ENCODE peak calls at places on chromosomes 7 and 10, in four cellular contexts. One of them, this sample, is unnamed. For H3K9me3, the result is how much of the 10 kb centered on the place peaks cover.

GRCh38 chr7:149783386-149784250 is 10.2 kb upstream of the ZNF467 start:
- DNase-seq in psoas muscle: no peak
- DNase-seq in uterus: no peak
- DNase-seq in prostate gland: no peak
- DNase-seq in this sample: no peak

GRCh38 chr10:72814134-72814790 is 79.3 kb upstream of the OIT3 start:
- DNase-seq in psoas muscle: no peak
- DNase-seq in uterus: no peak
- DNase-seq in prostate gland: no peak
- DNase-seq in this sample: no peak

GRCh38 chr10:60312818-60313588 is 76.7 kb downstream of the ANK3 start:
- DNase-seq in psoas muscle: no peak
- DNase-seq in uterus: no peak
- DNase-seq in prostate gland: no peak
- DNase-seq in this sample: no peak

GRCh38 chr7:3234051-3234450 is 67.0 kb upstream of the SDK1 start:
- DNase-seq in psoas muscle: no peak
- DNase-seq in uterus: no peak
- DNase-seq in prostate gland: no peak
- DNase-seq in this sample: no peak

GRCh38 chr7:1234049-1234691 is 1.5 kb downstream of the UNCX start:
- DNase-seq in psoas muscle: no peak
- DNase-seq in uterus: no peak
- DNase-seq in prostate gland: no peak
- DNase-seq in this sample: no peak

GRCh38 chr10:91313761-91314520 is 93.5 kb downstream of the PCGF5 start:
- DNase-seq in psoas muscle: no peak
- DNase-seq in uterus: no peak
- DNase-seq in prostate gland: no peak
- DNase-seq in this sample: no peak

GRCh38 chr10:97640174-97640867 is at the start of gene PI4K2A:
- DNase-seq in psoas muscle: peak
- DNase-seq in uterus: peak
- DNase-seq in prostate gland: peak
- DNase-seq in this sample: peak

GRCh38 chr10:117968354-117969182 is 78.2 kb downstream of the RAB11FIP2 start:
- DNase-seq in psoas muscle: no peak
- DNase-seq in uterus: no peak
- DNase-seq in prostate gland: no peak
- DNase-seq in this sample: no peak

GRCh38 chr10:110500515-110500905 is 2.8 kb downstream of the DUSP5 start:
- DNase-seq in psoas muscle: no peak
- DNase-seq in uterus: peak
- DNase-seq in prostate gland: no peak
- DNase-seq in this sample: no peak

GRCh38 chr7:139118234-139118802 is 8.8 kb upstream of the ZC3HAV1 start:
- DNase-seq in psoas muscle: no peak
- DNase-seq in uterus: no peak
- DNase-seq in prostate gland: no peak
- DNase-seq in this sample: no peak

GRCh38 chr7:157498690-157499089 is 161.9 kb downstream of the DNAJB6 start:
- DNase-seq in psoas muscle: peak
- DNase-seq in uterus: no peak
- DNase-seq in prostate gland: no peak
- DNase-seq in this sample: no peak

GRCh38 chr10:63887600-63888396 is 366.6 kb downstream of the REEP3 start:
- DNase-seq in psoas muscle: no peak
- DNase-seq in uterus: no peak
- DNase-seq in prostate gland: no peak
- DNase-seq in this sample: no peak

GRCh38 chr10:4241724-4242345 is 456.8 kb upstream of the KLF6 start:
- DNase-seq in psoas muscle: no peak
- DNase-seq in uterus: peak
- DNase-seq in prostate gland: no peak
- DNase-seq in this sample: no peak

GRCh38 chr10:89348458-89348857 is 20.7 kb downstream of the IFIT3 start:
- DNase-seq in psoas muscle: no peak
- DNase-seq in uterus: no peak
- DNase-seq in prostate gland: no peak
- DNase-seq in this sample: no peak

GRCh38 chr7:73376671-73377412 is 48.9 kb downstream of the FKBP6 start:
- DNase-seq in psoas muscle: no peak
- DNase-seq in uterus: no peak
- DNase-seq in prostate gland: no peak
- DNase-seq in this sample: no peak

GRCh38 chr10:77925410-77925794 is 1.2 kb downstream of the DLG5 start:
- DNase-seq in psoas muscle: no peak
- DNase-seq in uterus: peak
- DNase-seq in prostate gland: peak
- DNase-seq in this sample: no peak

GRCh38 chr7:29557954-29558353 is 5.7 kb upstream of the PRR15 start:
- DNase-seq in psoas muscle: no peak
- DNase-seq in uterus: no peak
- DNase-seq in prostate gland: no peak
- DNase-seq in this sample: peak

GRCh38 chr7:27146491-27147210 is 923 bp downstream of the HOXA6 start:
- DNase-seq in psoas muscle: peak
- DNase-seq in uterus: no peak
- DNase-seq in prostate gland: no peak
- DNase-seq in this sample: no peak
- H3K27ac ChIP-seq in psoas muscle: peak
- H3K27ac ChIP-seq in uterus: peak
- H3K27ac ChIP-seq in prostate gland: peak
- H3K27ac ChIP-seq in this sample: peak

DNA sequence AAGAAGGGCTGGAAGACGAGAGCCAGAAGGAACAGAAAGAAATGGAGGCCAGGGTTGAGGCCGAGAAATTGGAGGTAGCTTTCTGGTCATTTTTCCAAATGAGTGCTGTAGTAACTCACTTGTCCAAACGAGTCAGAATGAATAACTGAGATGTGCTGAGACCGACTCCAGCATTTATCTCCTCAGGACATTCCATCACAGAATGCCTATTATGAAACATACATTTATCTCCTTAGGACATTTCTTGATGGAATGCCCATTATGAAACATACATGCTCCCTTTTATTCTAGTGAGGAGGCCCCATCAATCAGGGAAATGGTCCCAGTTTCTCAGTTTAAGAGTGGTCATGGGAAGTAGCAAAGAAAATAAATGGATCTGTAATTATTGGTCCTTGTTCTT is 16.5 kb downstream of the AVL9 start:
- DNase-seq in psoas muscle: no peak
- DNase-seq in uterus: no peak
- DNase-seq in prostate gland: no peak
- DNase-seq in this sample: no peak
- H3K9me3 ChIP-seq in psoas muscle: under half
- H3K9me3 ChIP-seq in uterus: under half
- H3K9me3 ChIP-seq in prostate gland: under half
- H3K9me3 ChIP-seq in this sample: under half

GRCh38 chr7:118153551-118154177 is 30.3 kb upstream of the LSM8 start:
- DNase-seq in psoas muscle: no peak
- DNase-seq in uterus: no peak
- DNase-seq in prostate gland: no peak
- DNase-seq in this sample: no peak
- TF ChIP-seq CTCF in psoas muscle: peak
- TF ChIP-seq CTCF in uterus: peak
- TF ChIP-seq CTCF in prostate gland: peak
- TF ChIP-seq CTCF in this sample: peak

GRCh38 chr7:99108615-99109014 is 35.3 kb downstream of the SMURF1 start:
- DNase-seq in psoas muscle: no peak
- DNase-seq in uterus: no peak
- DNase-seq in prostate gland: no peak
- DNase-seq in this sample: no peak

GRCh38 chr7:99105756-99106155 is 38.2 kb downstream of the SMURF1 start:
- DNase-seq in psoas muscle: no peak
- DNase-seq in uterus: no peak
- DNase-seq in prostate gland: no peak
- DNase-seq in this sample: no peak

GRCh38 chr7:99104631-99105030 is 39.3 kb downstream of the SMURF1 start:
- DNase-seq in psoas muscle: no peak
- DNase-seq in uterus: no peak
- DNase-seq in prostate gland: no peak
- DNase-seq in this sample: no peak

GRCh38 chr7:99106869-99107268 is 37.0 kb downstream of the SMURF1 start:
- DNase-seq in psoas muscle: no peak
- DNase-seq in uterus: no peak
- DNase-seq in prostate gland: no peak
- DNase-seq in this sample: no peak

GRCh38 chr7:99106411-99106810 is 37.5 kb downstream of the SMURF1 start:
- DNase-seq in psoas muscle: no peak
- DNase-seq in uterus: no peak
- DNase-seq in prostate gland: no peak
- DNase-seq in this sample: no peak
- H3K27ac ChIP-seq in psoas muscle: no peak
- H3K27ac ChIP-seq in uterus: peak
- H3K27ac ChIP-seq in prostate gland: no peak
- H3K27ac ChIP-seq in this sample: peak

DNA sequence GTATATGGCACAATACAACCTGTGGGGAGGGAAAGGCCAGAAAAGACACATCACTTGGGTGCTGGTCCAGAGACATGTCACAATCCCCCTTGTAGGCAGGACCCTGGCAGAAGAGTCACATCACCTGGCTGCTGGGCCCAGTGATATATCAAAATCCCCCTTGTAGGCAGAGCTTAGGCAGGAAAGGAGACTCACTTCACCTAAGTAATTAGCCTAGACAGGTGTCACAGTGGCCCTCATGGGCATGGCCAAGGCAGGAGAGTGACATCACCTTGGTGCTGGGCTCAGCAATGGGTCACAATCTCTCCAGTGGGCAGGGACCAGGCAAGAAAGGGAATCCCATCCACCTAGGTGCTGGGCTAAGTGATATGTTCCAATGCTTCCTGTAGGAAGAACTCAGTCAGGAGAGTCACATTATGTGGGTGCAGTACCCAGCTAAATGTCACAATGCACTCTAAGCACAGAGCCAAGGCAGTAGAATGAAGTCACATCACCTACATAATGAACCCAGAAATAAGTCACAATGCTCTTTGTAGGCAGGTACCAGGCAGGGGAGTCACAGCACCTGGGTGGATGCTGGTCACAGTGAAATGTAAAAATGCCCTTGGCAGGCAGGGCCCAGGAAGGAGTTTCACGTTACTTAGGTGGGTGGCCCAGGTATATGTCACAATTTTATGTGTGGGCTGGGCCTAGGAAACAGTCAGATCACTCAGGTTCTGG is 18.9 kb upstream of the ZNF736 start:
- DNase-seq in psoas muscle: no peak
- DNase-seq in uterus: no peak
- DNase-seq in prostate gland: no peak
- DNase-seq in this sample: no peak
- H3K9me3 ChIP-seq in psoas muscle: under half
- H3K9me3 ChIP-seq in uterus: under half
- H3K9me3 ChIP-seq in prostate gland: under half
- H3K9me3 ChIP-seq in this sample: under half

GRCh38 chr7:34208878-34209621 is 303.7 kb downstream of the BMPER start:
- DNase-seq in psoas muscle: peak
- DNase-seq in uterus: no peak
- DNase-seq in prostate gland: no peak
- DNase-seq in this sample: no peak

GRCh38 chr7:34211003-34211402 is 305.7 kb downstream of the BMPER start:
- DNase-seq in psoas muscle: no peak
- DNase-seq in uterus: no peak
- DNase-seq in prostate gland: no peak
- DNase-seq in this sample: no peak

GRCh38 chr7:34207810-34208209 is 302.5 kb downstream of the BMPER start:
- DNase-seq in psoas muscle: no peak
- DNase-seq in uterus: no peak
- DNase-seq in prostate gland: no peak
- DNase-seq in this sample: no peak
- TF ChIP-seq CTCF in psoas muscle: no peak
- TF ChIP-seq CTCF in uterus: no peak
- TF ChIP-seq CTCF in prostate gland: no peak
- TF ChIP-seq CTCF in this sample: no peak

GRCh38 chr7:11404355-11404754 is 427.6 kb downstream of the THSD7A start:
- DNase-seq in psoas muscle: no peak
- DNase-seq in uterus: no peak
- DNase-seq in prostate gland: no peak
- DNase-seq in this sample: no peak
- H3K27ac ChIP-seq in psoas muscle: no peak
- H3K27ac ChIP-seq in uterus: no peak
- H3K27ac ChIP-seq in prostate gland: no peak
- H3K27ac ChIP-seq in this sample: no peak

GRCh38 chr7:13965077-13965476 is 24.4 kb downstream of the ETV1 start:
- DNase-seq in psoas muscle: no peak
- DNase-seq in uterus: no peak
- DNase-seq in prostate gland: no peak
- DNase-seq in this sample: no peak

DNA sequence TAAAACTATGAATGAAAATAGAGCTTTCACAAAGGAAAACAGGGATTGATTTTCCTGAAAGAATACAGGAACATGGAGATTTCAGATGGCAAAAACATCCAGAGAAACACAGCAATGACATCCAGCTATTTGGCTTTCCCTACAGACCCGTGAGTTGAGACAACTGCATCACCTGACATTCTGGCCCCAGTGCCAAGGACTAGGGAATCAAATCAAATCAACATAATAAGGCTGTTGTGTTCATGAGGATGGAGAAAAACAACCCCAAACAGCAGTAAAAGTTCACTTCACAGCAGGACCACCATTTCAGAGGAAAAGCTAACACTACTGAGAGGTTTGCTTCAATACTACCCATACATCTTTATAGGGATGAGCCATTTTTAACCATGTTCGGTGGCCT is 25.5 kb downstream of the ETV1 start:
- DNase-seq in psoas muscle: no peak
- DNase-seq in uterus: no peak
- DNase-seq in prostate gland: no peak
- DNase-seq in this sample: no peak
- H3K9me3 ChIP-seq in psoas muscle: under half
- H3K9me3 ChIP-seq in uterus: under half
- H3K9me3 ChIP-seq in prostate gland: under half
- H3K9me3 ChIP-seq in this sample: under half

GRCh38 chr7:105853931-105854419 is 22.4 kb downstream of the ATXN7L1 start:
- DNase-seq in psoas muscle: no peak
- DNase-seq in uterus: no peak
- DNase-seq in prostate gland: no peak
- DNase-seq in this sample: no peak
- TF ChIP-seq CTCF in psoas muscle: no peak
- TF ChIP-seq CTCF in uterus: no peak
- TF ChIP-seq CTCF in prostate gland: no peak
- TF ChIP-seq CTCF in this sample: no peak

GRCh38 chr7:103075337-103075918 is 488 bp downstream of the ARMC10 start:
- DNase-seq in psoas muscle: peak
- DNase-seq in uterus: peak
- DNase-seq in prostate gland: peak
- DNase-seq in this sample: peak
- H3K27ac ChIP-seq in psoas muscle: peak
- H3K27ac ChIP-seq in uterus: peak
- H3K27ac ChIP-seq in prostate gland: peak
- H3K27ac ChIP-seq in this sample: peak

This sample was measured in tibial artery.